ENCODE peak calls at places on chromosome 15, in seven cellular contexts. R, W, X, I, S, P and Y are unnamed samples.

GRCh38 chr15:93709708-93710107 is 521.7 kb upstream of the MCTP2 start:
- DNase-seq in S (no peak), W (no peak), X (no peak), R (no peak), P (no peak), I (no peak), Y (no peak)

GRCh38 chr15:88812137-88812536 is 8.9 kb downstream of the ACAN start:
- DNase-seq in W (no peak), R (no peak), S (no peak), I (no peak), P (no peak), X (no peak), Y (no peak)

GRCh38 chr15:85164841-85165466 is 183.3 kb downstream of the PDE8A start:
- DNase-seq in P (no peak), S (no peak), X (no peak), I (no peak), W (no peak), R (no peak), Y (no peak)

GRCh38 chr15:68578960-68579935 is at the start of gene CORO2B:
- DNase-seq in P (peak; percentile 78), X (no peak), I (no peak), S (no peak), R (no peak), W (no peak), Y (no peak)

GRCh38 chr15:25238716-25239470 is 199.9 kb downstream of the UBE3A start:
- DNase-seq in P (peak; percentile 3), S (no peak), W (peak; percentile 58), I (no peak), R (peak; percentile 14), X (no peak), Y (no peak)

GRCh38 chr15:99731336-99732267 is 1.6 kb downstream of the LYSMD4 start:
- DNase-seq in R (no peak), S (no peak), X (no peak), W (no peak), I (no peak), P (peak; percentile 45), Y (no peak)

GRCh38 chr15:95603802-95604201 is 726.7 kb upstream of the NR2F2 start:
- DNase-seq in P (no peak), I (no peak), X (no peak), S (no peak), R (no peak), W (no peak), Y (no peak)

GRCh38 chr15:93029613-93030429 is 59.2 kb downstream of the RGMA start:
- DNase-seq in I (no peak), R (no peak), W (no peak), X (no peak), P (no peak), S (no peak), Y (no peak)